ENCODE peak calls at places on chromosomes 1 and 21, in five cellular contexts. X is ovary, C is pancreas, D is stomach, G is uterus. S is an unnamed sample. For H3K4me1, the result is how much of the 10 kb centered on the place peaks cover.

GRCh38 chr1:153539395-153540093 is 1.2 kb downstream of the S100A5 start:
- DNase-seq in X (no peak), C (no peak), D (no peak), G (no peak), S (no peak)

GRCh38 chr1:214843281-214843680 is 239.3 kb upstream of the KCNK2 start:
- DNase-seq in X (no peak), C (no peak), D (no peak), G (no peak), S (no peak)

GRCh38 chr1:119652587-119652986 is 4.5 kb upstream of the ZNF697 start:
- DNase-seq in X (no peak), C (no peak), D (no peak), G (no peak), S (no peak)

GRCh38 chr1:229869225-229869624 is 197.8 kb upstream of the GALNT2 start:
- DNase-seq in X (no peak), C (no peak), D (no peak), G (no peak), S (no peak)

GRCh38 chr1:231188768-231189167 is 26.9 kb downstream of the TRIM67 start:
- DNase-seq in X (no peak), C (no peak), D (no peak), G (no peak), S (no peak)

GRCh38 chr1:99680258-99680657 is 34.3 kb downstream of the PALMD start:
- DNase-seq in X (no peak), C (no peak), D (no peak), G (no peak), S (no peak)

GRCh38 chr1:33902486-33903209 is 38.8 kb downstream of the HMGB4 start:
- DNase-seq in X (no peak), C (no peak), D (no peak), G (no peak), S (no peak)

GRCh38 chr1:168335500-168335899 is 54.8 kb downstream of the TBX19 start:
- DNase-seq in X (no peak), C (no peak), D (no peak), G (no peak), S (no peak)

GRCh38 chr1:208421511-208421910 is 177.3 kb upstream of the PLXNA2 start:
- DNase-seq in X (no peak), C (no peak), D (no peak), G (no peak), S (peak)

GRCh38 chr1:97489834-97490233 is 431.0 kb downstream of the DPYD start:
- DNase-seq in X (no peak), C (no peak), D (no peak), G (no peak), S (no peak)

GRCh38 chr21:14259669-14260458 is 43.9 kb downstream of the RBM11 start:
- DNase-seq in X (no peak), C (no peak), D (no peak), G (no peak), S (peak)

GRCh38 chr21:43290529-43291346 is 121.9 kb downstream of the CRYAA start:
- DNase-seq in X (no peak), C (peak), D (no peak), G (no peak), S (no peak)

GRCh38 chr1:169102567-169102966 is 3.9 kb upstream of the ATP1B1 start:
- DNase-seq in X (peak), C (no peak), D (no peak), G (no peak), S (no peak)

GRCh38 chr1:168752171-168752570 is 23.2 kb upstream of the DPT start:
- DNase-seq in X (no peak), C (no peak), D (no peak), G (no peak), S (no peak)

GRCh38 chr1:38003261-38004250 is 1.8 kb downstream of the FHL3 start:
- DNase-seq in X (no peak), C (no peak), D (no peak), G (peak), S (peak)

GRCh38 chr1:42922687-42923366 is 35.8 kb downstream of the SLC2A1 start:
- DNase-seq in X (no peak), C (no peak), D (no peak), G (no peak), S (peak)

GRCh38 chr21:16797530-16797929 is 715.3 kb upstream of the CXADR start:
- DNase-seq in X (no peak), C (no peak), D (no peak), G (no peak), S (no peak)

GRCh38 chr1:179707406-179707805 is 35.7 kb upstream of the FAM163A start:
- DNase-seq in X (no peak), C (no peak), D (no peak), G (no peak), S (no peak)

GRCh38 chr1:246947255-246947654 is 15.5 kb upstream of the AHCTF1 start:
- DNase-seq in X (peak), C (no peak), D (peak), G (peak), S (no peak)

GRCh38 chr21:39109596-39110210 is 73.5 kb downstream of the PSMG1 start:
- DNase-seq in X (no peak), C (no peak), D (no peak), G (no peak), S (no peak)

GRCh38 chr1:217747156-217747769 is 116.1 kb downstream of the SPATA17 start:
- DNase-seq in X (no peak), C (no peak), D (no peak), G (no peak), S (peak)

GRCh38 chr1:247530785-247531184 is 5.5 kb downstream of the OR2C3 start:
- DNase-seq in X (no peak), C (peak), D (no peak), G (no peak), S (no peak)

GRCh38 chr21:41428847-41429246 is 2.8 kb downstream of the MX1 start:
- DNase-seq in X (no peak), C (no peak), D (no peak), G (no peak), S (no peak)

GRCh38 chr21:41429305-41429704 is 3.3 kb downstream of the MX1 start:
- DNase-seq in X (no peak), C (no peak), D (no peak), G (no peak), S (no peak)

GRCh38 chr21:41431788-41432548 is 5.9 kb downstream of the MX1 start:
- DNase-seq in X (no peak), C (no peak), D (no peak), G (no peak), S (no peak)

GRCh38 chr21:41428311-41428710 is 2.3 kb downstream of the MX1 start:
- DNase-seq in X (no peak), C (no peak), D (no peak), G (no peak), S (no peak)

GRCh38 chr21:41429925-41430491 is 4.0 kb downstream of the MX1 start:
- DNase-seq in X (no peak), C (no peak), D (no peak), G (no peak), S (no peak)
- H3K4me1 ChIP-seq in X (under half), C (under half), D (under half), G (under half), S (under half)

DNA sequence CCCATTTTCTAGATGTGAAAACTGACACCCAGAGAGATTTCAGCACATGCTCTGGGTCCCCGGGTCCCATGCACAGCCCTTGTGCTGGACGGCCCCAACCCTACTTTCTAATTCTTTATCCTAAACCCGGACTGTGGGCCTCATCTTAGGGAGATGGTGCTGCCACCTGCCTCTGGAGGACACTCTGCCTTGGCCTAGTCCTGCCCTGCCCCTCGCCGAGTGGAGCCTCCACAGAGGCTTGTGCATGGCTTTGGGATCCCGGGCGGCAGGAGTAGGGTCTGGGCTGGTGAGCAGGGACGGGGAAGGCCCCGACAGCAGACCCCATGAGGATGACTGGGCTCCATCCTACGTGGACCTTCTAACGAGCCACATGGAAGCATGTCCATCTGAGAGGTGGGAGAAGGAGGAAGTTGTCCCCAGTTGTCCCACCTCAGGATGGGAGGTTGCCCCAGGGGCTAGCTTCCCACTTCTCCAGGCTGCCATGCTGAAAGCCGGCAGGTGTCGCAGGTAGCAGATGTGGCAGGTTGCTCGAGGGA is 12.4 kb downstream of the MX2 start:
- DNase-seq in X (no peak), C (no peak), D (no peak), G (no peak), S (no peak)
- TF ChIP-seq CTCF in X (no peak), C (no peak), D (no peak), G (no peak), S (no peak)

GRCh38 chr1:93877529-93877928 is 1.5 kb downstream of the DNTTIP2 start:
- DNase-seq in X (no peak), C (no peak), D (no peak), G (no peak), S (no peak)

GRCh38 chr1:93878889-93879586 is at the start of gene DNTTIP2:
- DNase-seq in X (peak), C (peak), D (peak), G (peak), S (peak)

GRCh38 chr1:93874025-93874651 is 4.9 kb downstream of the DNTTIP2 start:
- DNase-seq in X (no peak), C (no peak), D (no peak), G (no peak), S (peak)

GRCh38 chr1:93878501-93878888 is 511 bp downstream of the DNTTIP2 start:
- DNase-seq in X (peak), C (peak), D (peak), G (no peak), S (peak)

DNA sequence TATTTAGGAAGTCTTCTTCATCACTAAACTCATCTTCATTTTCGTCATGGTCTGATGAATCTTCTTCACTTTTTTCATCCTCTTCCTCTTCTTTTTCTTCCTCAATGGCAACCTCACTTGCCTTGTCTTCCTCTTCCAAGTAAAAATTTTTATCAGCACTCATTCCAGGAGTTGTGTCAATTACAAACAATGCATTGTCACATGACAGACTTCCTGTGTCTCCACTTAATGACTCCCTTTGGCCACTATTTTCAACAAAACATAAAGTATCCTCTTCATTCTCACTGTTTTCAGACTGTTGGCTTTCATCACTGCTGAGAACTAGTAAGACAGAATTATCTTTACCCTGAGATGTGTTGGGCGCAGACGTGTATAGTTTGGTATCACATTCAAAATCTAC is 2.7 kb downstream of the DNTTIP2 start:
- DNase-seq in X (no peak), C (no peak), D (no peak), G (no peak), S (no peak)
- H3K4me3 ChIP-seq in X (no peak), C (no peak), D (no peak), G (no peak), S (peak)

GRCh38 chr1:234844479-234845031 is 234.6 kb upstream of the IRF2BP2 start:
- DNase-seq in X (no peak), C (no peak), D (no peak), G (no peak), S (no peak)
- H3K4me1 ChIP-seq in X (under half), C (under half), D (under half), G (under half), S (under half)

GRCh38 chr21:44803651-44804050 is 2.0 kb upstream of the UBE2G2 start:
- DNase-seq in X (no peak), C (no peak), D (no peak), G (no peak), S (no peak)

GRCh38 chr21:44801468-44802395 is at the start of gene UBE2G2:
- DNase-seq in X (peak), C (peak), D (peak), G (peak), S (peak)

GRCh38 chr21:44800971-44801467 is 601 bp downstream of the UBE2G2 start:
- DNase-seq in X (no peak), C (no peak), D (no peak), G (no peak), S (peak)

GRCh38 chr21:44804762-44805161 is 3.1 kb upstream of the UBE2G2 start:
- DNase-seq in X (no peak), C (no peak), D (no peak), G (no peak), S (no peak)

GRCh38 chr21:44802396-44803153 is 955 bp upstream of the UBE2G2 start:
- DNase-seq in X (no peak), C (no peak), D (no peak), G (no peak), S (peak)
- TF ChIP-seq CTCF in X (no peak), C (no peak), D (no peak), G (no peak), S (no peak)

DNA sequence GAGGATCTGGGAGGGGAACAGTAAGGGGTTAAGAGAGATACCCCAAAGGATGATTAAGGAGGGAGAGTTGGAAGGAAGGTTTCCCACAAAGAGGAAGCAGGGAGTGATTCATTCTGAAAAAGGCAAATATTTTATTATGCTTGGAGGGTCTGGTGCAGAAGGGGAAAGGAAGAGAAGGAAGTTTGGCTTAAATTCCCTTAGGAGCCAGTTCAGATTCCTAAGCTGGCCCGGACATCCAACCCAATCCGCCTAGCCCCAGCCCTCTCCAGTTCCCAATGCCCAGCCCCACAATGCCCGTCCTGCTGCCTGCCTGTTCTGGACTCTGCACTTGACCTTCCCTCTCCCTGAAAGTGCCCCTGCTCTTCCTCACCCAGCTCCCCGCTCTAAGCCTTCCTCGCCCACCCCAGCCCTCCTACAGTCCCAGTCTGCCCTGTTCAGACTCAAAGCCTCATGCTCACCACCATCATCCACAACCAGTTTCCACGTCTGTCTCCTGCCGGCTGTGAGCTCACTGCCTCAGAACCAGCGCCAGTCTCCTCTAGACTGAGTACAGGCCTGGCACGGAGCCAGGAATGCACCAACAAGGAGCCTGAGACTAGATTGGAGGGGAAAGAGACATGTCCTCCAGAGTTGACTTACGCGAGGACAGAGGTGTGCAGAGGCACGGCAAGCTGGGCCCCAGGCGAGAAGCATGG is 18.9 kb downstream of the CAPN2 start:
- DNase-seq in X (peak), C (no peak), D (peak), G (peak), S (no peak)
- H3K4me3 ChIP-seq in X (no peak), C (no peak), D (no peak), G (no peak), S (no peak)

S was measured in GM23338.